ENCODE peak calls at places on chromosomes 11 and 22, in six cellular contexts. G, U, W, M, A and O are unnamed samples.
A peak's percentile ranks its signal among the peaks of the same experiment; 100 is the strongest.

GRCh38 chr11:111308140-111308539 is 9.8 kb downstream of the POU2AF3 start:
- DNase-seq in A (no peak), G (no peak), W (peak; percentile 42), U (no peak), M (no peak), O (no peak)

GRCh38 chr22:45880091-45880651 is 96.8 kb downstream of the WNT7B start:
- DNase-seq in G (peak; percentile 51), W (no peak), M (no peak), A (no peak), U (no peak), O (no peak)

GRCh38 chr22:41116342-41116741 is 23.9 kb downstream of the EP300 start:
- DNase-seq in U (no peak), A (no peak), M (no peak), W (no peak), G (no peak), O (no peak)

GRCh38 chr11:77316733-77317342 is 15.4 kb upstream of the GDPD4 start:
- DNase-seq in G (no peak), U (no peak), M (no peak), W (no peak), A (no peak), O (no peak)

GRCh38 chr22:25475554-25476022 is 88.9 kb upstream of the GRK3 start:
- DNase-seq in M (no peak), A (no peak), G (no peak), U (peak; percentile 77), W (peak; percentile 22), O (peak; percentile 11)

GRCh38 chr11:11316651-11317050 is 36.4 kb downstream of the CSNK2A3 start:
- DNase-seq in G (no peak), A (no peak), M (no peak), U (no peak), W (no peak), O (no peak)

GRCh38 chr11:127274328-127274676 is 273.7 kb upstream of the KIRREL3 start:
- DNase-seq in U (no peak), M (no peak), A (no peak), G (no peak), W (no peak), O (no peak)

GRCh38 chr11:7511405-7511804 is 2.4 kb upstream of the PPFIBP2 start:
- DNase-seq in M (no peak), U (no peak), A (no peak), W (peak; percentile 62), G (no peak), O (no peak)

GRCh38 chr11:1751999-1752906 is 1.9 kb upstream of the IFITM10 start:
- DNase-seq in G (no peak), M (no peak), W (no peak), A (no peak), U (no peak), O (no peak)

GRCh38 chr11:103773059-103773458 is 263.4 kb upstream of the DDI1 start:
- DNase-seq in W (no peak), A (no peak), U (peak; percentile 21), G (no peak), M (no peak), O (peak; percentile 80)

GRCh38 chr11:33262016-33262638 is 4.9 kb downstream of the HIPK3 start:
- DNase-seq in W (no peak), G (no peak), A (no peak), M (no peak), U (peak; percentile 60), O (peak; percentile 50)

GRCh38 chr11:103114836-103115235 is 5.6 kb downstream of the DYNC2H1 start:
- DNase-seq in G (no peak), M (no peak), U (no peak), A (no peak), W (no peak), O (no peak)

GRCh38 chr11:41786087-41786486 is 326.6 kb upstream of the LRRC4C start:
- DNase-seq in W (no peak), U (peak; percentile 34), A (no peak), G (no peak), M (no peak), O (no peak)

GRCh38 chr11:35009941-35010337 is 93.5 kb downstream of the PDHX start:
- DNase-seq in M (no peak), U (no peak), G (no peak), A (peak; percentile 36), W (no peak), O (no peak)

GRCh38 chr11:130315354-130315970 is 745 bp upstream of the ZBTB44 start:
- DNase-seq in G (peak; percentile 80), M (peak; percentile 36), A (peak; percentile 60), U (no peak), W (peak; percentile 60), O (no peak)

GRCh38 chr11:2555891-2556290 is 111.1 kb downstream of the KCNQ1 start:
- DNase-seq in M (no peak), A (no peak), W (no peak), G (no peak), U (no peak), O (no peak)

GRCh38 chr11:94305146-94305545 is 766 bp downstream of the IZUMO1R start:
- DNase-seq in G (no peak), A (no peak), M (no peak), U (no peak), W (no peak), O (peak; percentile 34)

DNA sequence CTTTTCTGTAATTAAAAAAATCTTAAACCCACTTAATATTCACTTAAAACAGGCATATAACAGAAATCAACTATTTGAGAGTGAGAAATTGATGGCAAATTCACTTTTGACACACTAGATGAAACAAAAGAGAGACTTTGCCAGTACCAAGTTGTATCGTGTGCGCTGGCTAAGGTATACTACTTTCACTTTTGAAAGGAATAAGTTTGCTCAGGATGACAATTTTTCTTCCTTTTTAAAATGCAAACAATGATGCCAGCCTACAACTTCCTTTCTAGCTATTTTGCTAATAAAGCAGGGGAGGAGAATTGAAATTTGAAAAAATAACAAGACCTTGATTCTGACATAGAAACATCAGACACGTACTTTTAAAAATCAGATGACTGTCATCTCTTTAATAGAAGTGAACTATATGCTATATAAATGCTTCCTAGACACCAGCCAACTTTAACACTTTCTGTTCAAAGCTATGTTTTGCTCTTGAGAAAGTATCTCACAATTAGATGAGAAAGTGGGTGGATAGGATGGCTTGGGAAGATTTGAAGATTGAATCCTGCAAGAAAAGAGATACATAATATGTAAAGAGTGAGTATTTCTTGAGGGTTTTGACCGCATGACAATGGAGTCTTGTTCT is 41.6 kb upstream of the BLID start:
- DNase-seq in M (no peak), W (no peak), U (no peak), A (no peak), G (no peak), O (no peak)
- H3K4me1 ChIP-seq in M (no peaks in the 10 kb centered on the region), W (no peaks in the 10 kb centered on the region), U (peaks cover 10% of the 10 kb centered on the region), A (peaks cover 19% of the 10 kb centered on the region), G (peaks cover 6% of the 10 kb centered on the region), O (peaks cover 75% of the 10 kb centered on the region)

DNA sequence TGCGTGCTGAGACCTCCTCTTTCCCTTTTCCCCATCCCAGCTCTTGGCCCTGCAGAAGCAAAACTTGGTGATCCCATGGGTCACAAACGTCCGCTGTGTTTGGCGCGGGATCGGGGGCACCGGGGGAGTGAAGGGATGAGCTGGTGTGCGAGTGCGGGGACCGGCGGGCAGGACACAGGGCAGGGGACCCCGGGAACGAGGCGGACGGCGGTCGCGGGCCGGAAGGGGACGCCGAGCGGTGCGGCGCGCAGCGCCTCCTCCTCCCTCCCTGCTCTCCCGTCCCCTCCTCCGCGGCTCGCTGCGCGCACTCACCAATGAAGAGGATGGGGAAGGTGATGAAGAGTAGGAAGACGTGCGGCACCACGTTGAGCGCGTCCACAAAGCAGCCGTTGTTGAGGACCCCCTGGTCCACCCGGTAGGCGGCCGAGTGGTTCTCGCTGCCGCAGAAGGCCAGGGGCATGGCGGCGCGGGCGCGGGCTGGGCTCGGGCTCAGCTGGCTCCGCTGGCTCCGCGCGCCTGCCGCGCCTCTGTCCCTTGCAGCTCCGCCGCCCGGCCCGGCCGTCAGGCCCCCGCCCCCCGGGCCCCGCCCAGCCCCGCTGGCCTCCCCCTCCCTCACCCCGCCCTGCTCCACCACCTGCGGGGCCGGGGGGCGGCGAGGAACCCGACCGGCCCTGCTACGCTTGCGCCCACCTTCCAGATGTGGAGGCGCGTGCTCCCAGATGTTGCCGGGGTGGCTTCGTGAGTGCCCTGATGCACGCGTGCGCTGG is at the start of gene ABCC8:
- DNase-seq in G (peak; percentile 81), A (no peak), M (no peak), U (no peak), W (no peak), O (no peak)
- H3K4me3 ChIP-seq in G (peak within 1 kb of the TSS; percentile 81), A (no peak within 1 kb of the TSS), M (no peak within 1 kb of the TSS), U (no peak within 1 kb of the TSS), W (peak within 1 kb of the TSS; percentile 28), O (peak within 1 kb of the TSS; percentile 7)

GRCh38 chr11:19846654-19847330 is 134.2 kb downstream of the NAV2 start:
- DNase-seq in W (no peak), M (no peak), A (no peak), G (no peak), U (peak; percentile 58), O (no peak)

GRCh38 chr11:19845633-19846032 is 133.0 kb downstream of the NAV2 start:
- DNase-seq in A (no peak), G (no peak), W (no peak), M (no peak), U (no peak), O (no peak)

GRCh38 chr11:19849947-19850593 is 137.4 kb downstream of the NAV2 start:
- DNase-seq in G (no peak), U (no peak), M (no peak), A (no peak), W (no peak), O (no peak)

GRCh38 chr11:19848219-19848618 is 135.6 kb downstream of the NAV2 start:
- DNase-seq in G (no peak), M (no peak), A (no peak), W (no peak), U (no peak), O (no peak)

DNA sequence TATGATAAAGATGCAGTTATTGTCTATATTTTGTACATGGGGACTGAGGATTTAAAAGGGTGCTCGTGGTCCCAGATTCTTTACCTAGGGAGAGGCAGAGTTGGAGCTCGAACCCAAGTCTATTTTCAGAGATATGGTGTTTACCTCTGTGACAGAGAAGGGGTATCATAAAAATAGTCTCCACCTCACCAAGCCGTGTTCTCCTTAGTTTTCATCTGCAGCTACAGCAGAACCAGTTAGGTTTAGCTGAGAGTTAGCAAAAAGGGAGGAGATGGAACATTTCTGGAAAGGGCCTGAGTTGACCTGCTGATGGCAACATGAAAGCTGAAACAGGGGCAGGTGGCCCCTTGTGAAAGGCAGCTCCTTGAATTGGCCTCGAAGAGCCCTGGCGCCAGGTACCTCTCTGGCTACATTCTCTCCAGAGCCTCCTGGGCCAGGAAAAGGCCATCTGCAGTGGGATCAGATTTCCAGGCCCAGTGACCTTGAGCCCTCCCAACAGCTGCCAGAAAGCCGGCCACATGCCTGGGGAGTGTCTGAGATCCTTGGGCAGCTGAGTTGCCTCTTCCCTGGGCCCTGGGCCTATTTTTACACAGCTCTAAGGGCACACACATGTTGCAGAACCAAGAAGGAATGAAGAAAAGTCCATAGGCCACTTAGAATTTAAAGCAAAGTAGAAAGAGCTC is 136.6 kb downstream of the NAV2 start:
- DNase-seq in G (no peak), A (no peak), W (no peak), M (no peak), U (no peak), O (peak; percentile 59)
- H3K4me1 ChIP-seq in G (peaks cover 12% of the 10 kb centered on the region), A (no peaks in the 10 kb centered on the region), W (no peaks in the 10 kb centered on the region), M (no peaks in the 10 kb centered on the region), U (peaks cover 5% of the 10 kb centered on the region), O (peaks cover 43% of the 10 kb centered on the region)

GRCh38 chr11:62682518-62682917 is 3.6 kb upstream of the UBXN1 start:
- DNase-seq in G (no peak), M (no peak), W (no peak), U (no peak), A (no peak), O (no peak)

GRCh38 chr11:62689421-62690183 is at the start of gene LRRN4CL:
- DNase-seq in G (no peak), W (no peak), A (no peak), M (no peak), U (peak; percentile 67), O (peak; percentile 94)

GRCh38 chr11:62687508-62688396 is 1.6 kb downstream of the LRRN4CL start:
- DNase-seq in G (no peak), W (no peak), A (no peak), M (no peak), U (no peak), O (no peak)

GRCh38 chr11:62688481-62688880 is 849 bp downstream of the LRRN4CL start:
- DNase-seq in W (no peak), M (no peak), G (no peak), U (no peak), A (no peak), O (peak; percentile 22)
- H3K4me3 ChIP-seq in W (no peak overlapping the region), M (no peak overlapping the region), G (no peak overlapping the region), U (peak overlapping the region; percentile 91), A (no peak overlapping the region), O (peak overlapping the region; percentile 84)